ENCODE peak calls at places on chromosomes 2 and 18, in five cellular contexts. One of them, this sample, is unnamed.

GRCh38 chr2:1049691-1050090 is 99.0 kb downstream of the SNTG2 start:
- DNase-seq in MM.1S: no peak
- DNase-seq in lower lobe of right lung: no peak
- DNase-seq in adrenal gland: no peak
- DNase-seq in breast epithelium: no peak
- DNase-seq in this sample: no peak

GRCh38 chr2:177282787-177283533 is 18.4 kb upstream of the NFE2L2 start:
- DNase-seq in adrenal gland: no peak
- DNase-seq in lower lobe of right lung: no peak
- DNase-seq in MM.1S: no peak
- DNase-seq in breast epithelium: no peak
- DNase-seq in this sample: no peak

GRCh38 chr2:119219873-119220272 is 3.8 kb upstream of the STEAP3 start:
- DNase-seq in breast epithelium: no peak
- DNase-seq in lower lobe of right lung: no peak
- DNase-seq in adrenal gland: no peak
- DNase-seq in MM.1S: no peak
- DNase-seq in this sample: no peak

GRCh38 chr2:39431592-39432316 is 5.3 kb downstream of the MAP4K3 start:
- DNase-seq in adrenal gland: no peak
- DNase-seq in breast epithelium: no peak
- DNase-seq in lower lobe of right lung: no peak
- DNase-seq in MM.1S: no peak
- DNase-seq in this sample: no peak

GRCh38 chr2:240397542-240397916 is 37.9 kb upstream of the GPC1 start:
- DNase-seq in MM.1S: no peak
- DNase-seq in lower lobe of right lung: peak; percentile 37
- DNase-seq in breast epithelium: peak; percentile 39
- DNase-seq in adrenal gland: no peak
- DNase-seq in this sample: no peak

GRCh38 chr18:74501386-74501785 is 5.2 kb downstream of the CNDP2 start:
- DNase-seq in MM.1S: peak; percentile 57
- DNase-seq in lower lobe of right lung: no peak
- DNase-seq in adrenal gland: no peak
- DNase-seq in breast epithelium: no peak
- DNase-seq in this sample: no peak

GRCh38 chr2:224034027-224034426 is 5.1 kb downstream of the SERPINE2 start:
- DNase-seq in adrenal gland: no peak
- DNase-seq in breast epithelium: no peak
- DNase-seq in MM.1S: no peak
- DNase-seq in lower lobe of right lung: no peak
- DNase-seq in this sample: no peak

GRCh38 chr2:39377226-39377939 is 59.7 kb downstream of the MAP4K3 start:
- DNase-seq in MM.1S: peak; percentile 40
- DNase-seq in lower lobe of right lung: no peak
- DNase-seq in adrenal gland: no peak
- DNase-seq in breast epithelium: no peak
- DNase-seq in this sample: peak; percentile 13

GRCh38 chr2:36451512-36451911 is 95.9 kb downstream of the CRIM1 start:
- DNase-seq in lower lobe of right lung: no peak
- DNase-seq in breast epithelium: no peak
- DNase-seq in adrenal gland: no peak
- DNase-seq in MM.1S: no peak
- DNase-seq in this sample: no peak

GRCh38 chr2:75565523-75566449 is 5.0 kb upstream of the EVA1A start:
- DNase-seq in adrenal gland: no peak
- DNase-seq in breast epithelium: no peak
- DNase-seq in lower lobe of right lung: no peak
- DNase-seq in MM.1S: no peak
- DNase-seq in this sample: no peak

GRCh38 chr18:46452820-46453219 is 204.2 kb downstream of the LOXHD1 start:
- DNase-seq in lower lobe of right lung: no peak
- DNase-seq in MM.1S: no peak
- DNase-seq in adrenal gland: no peak
- DNase-seq in breast epithelium: no peak
- DNase-seq in this sample: no peak

GRCh38 chr2:29130295-29130694 is 15.1 kb downstream of the CLIP4 start:
- DNase-seq in breast epithelium: no peak
- DNase-seq in MM.1S: peak; percentile 56
- DNase-seq in lower lobe of right lung: no peak
- DNase-seq in adrenal gland: peak; percentile 23
- DNase-seq in this sample: no peak

GRCh38 chr2:136185991-136186771 is 68.2 kb upstream of the CXCR4 start:
- DNase-seq in breast epithelium: no peak
- DNase-seq in lower lobe of right lung: no peak
- DNase-seq in MM.1S: no peak
- DNase-seq in adrenal gland: peak; percentile 43
- DNase-seq in this sample: no peak

GRCh38 chr18:58674159-58674558 is 2.9 kb downstream of the MALT1 start:
- DNase-seq in breast epithelium: no peak
- DNase-seq in MM.1S: no peak
- DNase-seq in lower lobe of right lung: no peak
- DNase-seq in adrenal gland: no peak
- DNase-seq in this sample: no peak

GRCh38 chr18:58669731-58670379 is 1.4 kb upstream of the MALT1 start:
- DNase-seq in breast epithelium: no peak
- DNase-seq in MM.1S: no peak
- DNase-seq in adrenal gland: no peak
- DNase-seq in lower lobe of right lung: no peak
- DNase-seq in this sample: no peak

GRCh38 chr18:58671122-58671940 is at the start of gene MALT1:
- DNase-seq in lower lobe of right lung: peak; percentile 95
- DNase-seq in adrenal gland: peak; percentile 93
- DNase-seq in breast epithelium: peak; percentile 90
- DNase-seq in MM.1S: peak; percentile 96
- DNase-seq in this sample: peak; percentile 88

GRCh38 chr18:58670561-58671121 is 624 bp upstream of the MALT1 start:
- DNase-seq in lower lobe of right lung: no peak
- DNase-seq in MM.1S: no peak
- DNase-seq in breast epithelium: no peak
- DNase-seq in adrenal gland: no peak
- DNase-seq in this sample: no peak

DNA sequence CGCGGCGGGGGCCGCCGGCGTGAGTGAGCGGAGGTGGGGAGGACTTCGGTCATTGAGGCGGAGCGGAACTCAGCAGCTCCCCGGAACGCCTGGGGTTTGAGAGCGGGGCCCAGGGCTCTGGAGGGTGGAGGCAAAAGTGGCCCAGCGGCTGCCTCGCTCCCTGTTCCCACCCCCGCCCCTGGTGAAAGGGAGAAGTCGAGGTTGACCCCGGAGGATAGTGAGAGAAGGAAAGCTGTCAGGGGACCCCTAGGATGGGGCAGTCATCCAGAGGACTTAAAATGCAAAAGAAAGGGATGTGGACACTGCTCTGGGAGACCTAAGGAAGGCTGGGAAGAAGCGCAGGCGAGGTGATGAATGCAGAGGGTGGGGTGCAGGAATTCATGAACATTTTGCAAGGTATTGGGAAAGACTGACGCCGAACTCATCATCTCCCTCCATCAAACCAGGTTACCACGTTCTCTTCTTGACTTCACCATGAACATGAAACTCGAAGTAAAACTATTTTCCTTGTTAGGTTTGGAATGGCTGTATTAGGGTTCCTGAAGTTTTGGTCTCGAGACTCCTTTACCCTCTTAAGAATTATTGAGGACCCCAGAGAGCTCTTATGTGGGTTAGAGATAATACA is 788 bp downstream of the MALT1 start:
- DNase-seq in MM.1S: peak; percentile 46
- DNase-seq in adrenal gland: peak; percentile 50
- DNase-seq in breast epithelium: no peak
- DNase-seq in lower lobe of right lung: peak; percentile 67
- DNase-seq in this sample: no peak
- H3K27ac ChIP-seq in MM.1S: peak overlapping the region; percentile 57
- H3K27ac ChIP-seq in adrenal gland: peak overlapping the region; percentile 90
- H3K27ac ChIP-seq in breast epithelium: peak overlapping the region; percentile 97
- H3K27ac ChIP-seq in lower lobe of right lung: peak overlapping the region; percentile 96
- H3K27ac ChIP-seq in this sample: peak overlapping the region; percentile 88

DNA sequence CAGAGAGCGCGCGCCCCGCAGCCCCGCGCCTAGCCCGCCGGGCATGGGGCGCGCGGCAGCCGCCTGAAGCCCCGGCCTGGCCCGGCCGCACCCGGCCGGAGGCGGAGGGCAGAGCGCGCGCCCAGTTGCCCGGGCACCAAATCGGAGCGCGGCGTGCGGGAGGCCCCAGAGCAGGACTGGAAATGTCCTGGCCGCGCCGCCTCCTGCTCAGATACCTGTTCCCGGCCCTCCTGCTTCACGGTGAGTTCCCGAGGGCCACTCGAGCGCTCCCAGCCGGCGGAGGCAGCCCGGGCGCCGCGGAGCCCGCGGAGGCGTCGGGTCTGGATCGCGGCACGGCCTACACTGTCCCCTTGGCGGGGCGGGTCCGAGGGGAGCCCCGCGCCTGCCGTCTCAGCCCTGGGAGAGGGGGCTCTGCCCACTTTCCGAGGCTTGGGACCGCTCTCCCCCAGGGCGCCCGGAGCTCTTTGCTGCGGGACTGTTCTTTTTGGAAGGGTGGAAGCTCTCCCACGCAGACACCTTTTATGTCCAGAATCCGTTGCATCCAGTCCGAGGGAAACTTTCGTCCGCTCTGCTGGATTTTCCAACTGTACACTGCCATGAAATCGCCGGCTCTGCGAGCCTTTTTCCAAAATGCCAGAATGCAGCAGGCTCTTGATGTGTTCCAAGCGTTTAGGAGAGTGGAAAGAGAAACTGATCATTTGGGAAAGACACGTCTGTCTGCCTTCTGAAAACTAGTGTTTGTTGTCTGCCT is 540 bp downstream of the APCDD1 start:
- DNase-seq in MM.1S: peak; percentile 7
- DNase-seq in adrenal gland: no peak
- DNase-seq in lower lobe of right lung: peak; percentile 70
- DNase-seq in breast epithelium: no peak
- DNase-seq in this sample: no peak
- H3K27me3 ChIP-seq in MM.1S: no peaks in the 10 kb centered on the region
- H3K27me3 ChIP-seq in adrenal gland: no peaks in the 10 kb centered on the region
- H3K27me3 ChIP-seq in lower lobe of right lung: peaks cover 4% of the 10 kb centered on the region
- H3K27me3 ChIP-seq in breast epithelium: no peaks in the 10 kb centered on the region
- H3K27me3 ChIP-seq in this sample: no peaks in the 10 kb centered on the region

DNA sequence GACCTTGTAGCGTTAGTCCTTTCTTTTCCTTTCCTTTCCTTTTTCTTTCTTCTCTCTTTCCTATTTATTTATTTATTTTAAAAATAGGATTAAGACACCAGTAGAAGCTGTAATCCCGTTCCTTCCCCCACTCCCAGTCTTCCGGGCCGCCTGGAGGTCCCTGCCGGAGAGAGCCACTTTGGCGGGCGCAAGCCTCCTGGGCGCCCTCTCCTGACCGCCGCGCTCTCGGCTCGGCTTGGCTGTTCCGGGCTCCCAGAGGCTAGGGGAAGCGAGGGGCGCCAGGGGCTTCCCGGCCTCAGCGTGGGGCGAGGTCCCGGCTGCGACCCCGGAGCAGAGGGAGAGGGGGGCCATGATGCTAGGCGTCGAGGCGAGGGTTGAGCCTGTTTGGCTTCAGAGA is 10.9 kb downstream of the MEIS1 start:
- DNase-seq in MM.1S: no peak
- DNase-seq in lower lobe of right lung: peak; percentile 39
- DNase-seq in adrenal gland: peak; percentile 42
- DNase-seq in breast epithelium: no peak
- DNase-seq in this sample: no peak
- H3K36me3 ChIP-seq in MM.1S: peaks cover 5% of the 10 kb centered on the region
- H3K36me3 ChIP-seq in lower lobe of right lung: peaks cover 6% of the 10 kb centered on the region
- H3K36me3 ChIP-seq in adrenal gland: no peaks in the 10 kb centered on the region
- H3K36me3 ChIP-seq in breast epithelium: peaks cover 5% of the 10 kb centered on the region
- H3K36me3 ChIP-seq in this sample: no peaks in the 10 kb centered on the region

DNA sequence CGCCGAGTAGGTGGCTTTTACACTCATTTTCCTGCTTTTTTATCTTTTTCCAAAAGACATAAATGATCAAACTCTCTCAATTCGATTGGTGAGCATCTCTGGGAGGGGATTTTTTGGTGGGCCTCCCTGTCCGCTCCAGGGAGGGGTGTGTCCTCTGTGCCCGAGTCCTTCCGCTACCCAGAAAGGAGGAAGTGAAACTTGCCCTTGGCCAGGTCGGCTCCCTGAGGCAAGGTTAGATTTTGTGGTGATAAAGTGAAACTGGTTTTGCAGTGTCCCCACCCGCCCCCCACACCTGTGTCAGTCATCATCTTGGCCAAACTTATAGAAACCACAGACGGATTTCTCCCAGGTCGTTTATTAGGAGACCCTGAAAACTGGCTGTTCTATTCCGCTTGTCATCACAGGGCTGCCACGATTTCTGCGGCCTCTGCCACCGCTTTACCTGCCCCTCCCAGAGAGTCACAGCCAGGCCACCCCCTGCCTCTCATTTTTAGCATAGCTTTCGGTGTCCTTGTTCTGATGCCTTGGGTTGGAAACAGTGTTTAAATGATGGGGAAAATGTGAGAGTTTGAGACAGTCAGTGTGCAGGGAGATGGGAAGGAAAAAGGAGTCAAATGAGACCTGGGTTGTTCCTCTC is 93.6 kb downstream of the SH3BP4 start:
- DNase-seq in adrenal gland: no peak
- DNase-seq in breast epithelium: no peak
- DNase-seq in lower lobe of right lung: no peak
- DNase-seq in MM.1S: peak; percentile 90
- DNase-seq in this sample: no peak
- H3K27ac ChIP-seq in adrenal gland: no peak overlapping the region
- H3K27ac ChIP-seq in breast epithelium: no peak overlapping the region
- H3K27ac ChIP-seq in lower lobe of right lung: no peak overlapping the region
- H3K27ac ChIP-seq in MM.1S: peak overlapping the region; percentile 37
- H3K27ac ChIP-seq in this sample: no peak overlapping the region

DNA sequence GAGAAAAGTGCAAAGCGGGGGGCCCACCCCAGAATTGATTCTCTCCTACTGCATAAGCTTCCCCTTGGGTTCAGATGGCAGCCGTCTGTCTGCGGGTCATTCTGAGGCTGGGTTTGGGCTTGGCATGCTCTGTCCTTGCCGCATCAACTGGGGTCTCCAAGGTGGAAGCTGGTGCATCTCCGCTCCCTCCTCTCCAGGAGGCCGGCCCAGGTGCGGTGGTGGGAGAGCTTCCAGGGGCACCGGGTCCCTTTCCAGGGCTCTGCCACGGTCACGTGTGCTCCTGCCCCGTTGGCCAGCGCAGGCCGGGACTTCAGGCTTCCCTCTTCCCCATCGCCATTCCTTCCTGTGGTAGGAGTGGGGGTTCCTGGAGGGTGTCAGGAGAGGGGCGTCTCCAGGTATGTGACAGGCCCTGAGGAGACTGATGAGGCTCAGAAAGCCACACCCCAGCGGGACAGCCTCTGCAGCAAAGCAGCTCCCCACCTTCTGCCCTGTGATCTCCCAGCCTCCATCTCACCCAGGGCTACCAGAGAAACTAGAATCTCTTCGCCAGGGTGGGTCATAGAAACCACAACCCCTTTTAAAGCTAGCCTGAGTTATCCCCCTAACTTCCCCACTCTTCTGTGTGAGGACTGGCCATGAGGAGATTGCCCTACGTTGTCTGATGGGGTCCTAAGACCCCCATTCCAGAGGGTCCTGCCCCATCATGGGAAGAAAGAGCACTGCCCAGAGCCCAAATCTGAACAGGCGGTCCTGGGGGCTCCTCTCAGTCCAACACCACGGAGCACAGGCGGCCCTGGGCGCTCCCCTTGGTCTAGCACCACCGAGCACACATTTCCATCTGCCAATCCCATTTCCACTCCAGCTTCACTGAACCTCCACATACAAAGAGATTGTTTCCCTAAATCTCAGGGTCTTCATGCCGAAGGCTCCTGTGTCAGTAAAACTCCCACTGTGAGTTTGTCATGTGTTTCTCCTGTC is 76.6 kb downstream of the SLC66A2 start:
- DNase-seq in lower lobe of right lung: no peak
- DNase-seq in MM.1S: no peak
- DNase-seq in breast epithelium: no peak
- DNase-seq in adrenal gland: no peak
- DNase-seq in this sample: no peak
- H3K27me3 ChIP-seq in lower lobe of right lung: peaks cover 12% of the 10 kb centered on the region
- H3K27me3 ChIP-seq in MM.1S: no peaks in the 10 kb centered on the region
- H3K27me3 ChIP-seq in breast epithelium: peaks cover 50% of the 10 kb centered on the region
- H3K27me3 ChIP-seq in adrenal gland: no peaks in the 10 kb centered on the region
- H3K27me3 ChIP-seq in this sample: no peaks in the 10 kb centered on the region